ENCODE peak calls at places on chromosomes 5 and 9, in four cellular contexts. M is PC-9, D is GM03348, V is NCI-H345. H is an unnamed sample.

GRCh38 chr9:97237311-97237786 is 70.1 kb upstream of the CCDC180 start:
- DNase-seq in V (no peak), D (no peak), M (no peak), H (no peak)

GRCh38 chr5:39578887-39579497 is 154.2 kb upstream of the DAB2 start:
- DNase-seq in V (peak; percentile 1), M (no peak), D (peak; percentile 13), H (no peak)

GRCh38 chr9:136996361-136997281 is at the start of gene CLIC3:
- DNase-seq in M (peak; percentile 60), V (peak; percentile 28), D (peak; percentile 64), H (no peak)

GRCh38 chr5:38515081-38515480 is 41.4 kb downstream of the LIFR start:
- DNase-seq in D (no peak), V (no peak), M (no peak), H (no peak)

GRCh38 chr5:29230526-29231050 is 1962.9 kb upstream of the CDH6 start:
- DNase-seq in M (no peak), D (no peak), V (no peak), H (no peak)

GRCh38 chr9:73869261-73869660 is 627.9 kb upstream of the RORB start:
- DNase-seq in D (no peak), M (peak; percentile 78), V (no peak), H (peak; percentile 50)

GRCh38 chr9:119902611-119903010 is 533.4 kb upstream of the BRINP1 start:
- DNase-seq in D (no peak), V (no peak), M (no peak), H (no peak)

GRCh38 chr9:126581893-126582292 is 31.8 kb upstream of the LMX1B start:
- DNase-seq in V (no peak), M (no peak), D (no peak), H (no peak)

GRCh38 chr9:16075695-16076094 is 522.9 kb downstream of the CCDC171 start:
- DNase-seq in V (no peak), D (no peak), M (no peak), H (no peak)

GRCh38 chr9:32622948-32623347 is 12.5 kb downstream of the TAF1L start:
- DNase-seq in V (no peak), D (no peak), M (no peak), H (no peak)

GRCh38 chr9:16341176-16341575 is 529.3 kb downstream of the BNC2 start:
- DNase-seq in D (peak; percentile 67), V (no peak), M (no peak), H (peak; percentile 36)

GRCh38 chr5:125408582-125409069 is 662.2 kb upstream of the ZNF608 start:
- DNase-seq in D (peak; percentile 68), M (peak; percentile 85), V (no peak), H (peak; percentile 96)

GRCh38 chr5:54524704-54525103 is 7.1 kb downstream of the SNX18 start:
- DNase-seq in M (no peak), D (no peak), V (no peak), H (no peak)

GRCh38 chr9:2120926-2121689 is 106.0 kb downstream of the SMARCA2 start:
- DNase-seq in D (peak; percentile 47), V (no peak), M (no peak), H (peak; percentile 20)

GRCh38 chr5:142960309-142960696 is 190.1 kb downstream of the ARHGAP26 start:
- DNase-seq in D (peak; percentile 58), V (no peak), M (peak; percentile 84), H (peak; percentile 66)

GRCh38 chr5:82847564-82847963 is 229.6 kb downstream of the TMEM167A start:
- DNase-seq in D (no peak), V (no peak), M (no peak), H (no peak)

GRCh38 chr5:148421661-148422060 is 37.9 kb downstream of the FBXO38 start:
- DNase-seq in V (no peak), D (no peak), M (no peak), H (no peak)

GRCh38 chr5:32865475-32865874 is 154.4 kb downstream of the NPR3 start:
- DNase-seq in D (peak; percentile 24), M (no peak), V (no peak), H (peak; percentile 80)

GRCh38 chr9:5563886-5564285 is 53.6 kb downstream of the PDCD1LG2 start:
- DNase-seq in D (no peak), M (no peak), V (no peak), H (peak; percentile 59)

GRCh38 chr9:73149371-73150067 is 2.1 kb upstream of the ANXA1 start:
- DNase-seq in V (no peak), M (peak; percentile 81), D (peak; percentile 67), H (peak; percentile 72)

GRCh38 chr5:127970081-127970480 is 113.5 kb upstream of the SLC12A2 start:
- DNase-seq in M (no peak), D (no peak), V (no peak), H (no peak)

GRCh38 chr5:122142480-122142879 is 13.1 kb downstream of the ZNF474 start:
- DNase-seq in M (no peak), V (no peak), D (peak; percentile 27), H (peak; percentile 80)

GRCh38 chr5:106749826-106750225 is 920.9 kb downstream of the EFNA5 start:
- DNase-seq in D (no peak), V (no peak), M (no peak), H (no peak)

GRCh38 chr5:147734839-147735238 is 47.7 kb downstream of the JAKMIP2 start:
- DNase-seq in M (no peak), V (peak; percentile 29), D (no peak), H (no peak)

GRCh38 chr5:776862-777711 is 7.4 kb downstream of the ZDHHC11B start:
- DNase-seq in D (peak; percentile 12), M (no peak), V (no peak), H (no peak)

GRCh38 chr5:123720339-123720738 is 208.4 kb downstream of the CSNK1G3 start:
- DNase-seq in M (no peak), D (no peak), V (no peak), H (no peak)

GRCh38 chr5:165309446-165309845 is 1804.0 kb downstream of the MAT2B start:
- DNase-seq in M (no peak), V (no peak), D (no peak), H (no peak)

GRCh38 chr9:14098102-14098501 is 215.8 kb downstream of the NFIB start:
- DNase-seq in V (no peak), D (no peak), M (no peak), H (no peak)

GRCh38 chr9:126070071-126070470 is 256.6 kb upstream of the MVB12B start:
- DNase-seq in M (no peak), D (no peak), V (no peak), H (no peak)

GRCh38 chr5:79008362-79008761 is 23.3 kb upstream of the ARSB start:
- DNase-seq in M (no peak), D (no peak), V (no peak), H (no peak)

GRCh38 chr9:31486630-31487029 is 897.8 kb upstream of the ACO1 start:
- DNase-seq in M (no peak), D (no peak), V (peak; percentile 8), H (no peak)

GRCh38 chr5:124867064-124867707 is 120.7 kb upstream of the ZNF608 start:
- DNase-seq in M (no peak), D (peak; percentile 33), V (no peak), H (peak; percentile 83)

GRCh38 chr5:61303348-61303747 is 28.7 kb upstream of the ZSWIM6 start:
- DNase-seq in V (no peak), D (no peak), M (no peak), H (no peak)

GRCh38 chr5:127848098-127848497 is 144.9 kb downstream of the CCDC192 start:
- DNase-seq in D (no peak), M (no peak), V (no peak), H (no peak)

GRCh38 chr5:32790411-32790951 is 79.4 kb downstream of the NPR3 start:
- DNase-seq in D (peak; percentile 50), M (no peak), V (no peak), H (no peak)

GRCh38 chr5:80607832-80608231 is 37.8 kb upstream of the ANKRD34B start:
- DNase-seq in D (no peak), V (no peak), M (no peak), H (no peak)

GRCh38 chr9:128099932-128100491 is 27.5 kb downstream of the PTGES2 start:
- DNase-seq in D (no peak), M (no peak), V (no peak), H (no peak)

GRCh38 chr9:121868611-121869010 is 217.2 kb downstream of the DAB2IP start:
- DNase-seq in V (no peak), D (no peak), M (no peak), H (no peak)

GRCh38 chr5:14420136-14420808 is 161.3 kb upstream of the OTULINL start:
- DNase-seq in M (no peak), D (peak; percentile 41), V (no peak), H (peak; percentile 51)

GRCh38 chr5:151671979-151672378 is 14.7 kb downstream of the SPARC start:
- DNase-seq in M (no peak), D (peak; percentile 56), V (no peak), H (peak; percentile 73)